ENCODE peak calls at places on chromosome 16, in nine cellular contexts. L is non-pigmented ciliary epithelial cell, H is NCI-H1092 treated with DMSO at 0.1 percent for 48 hours, E is GM23248, C is NCI-H2107, F is Panc1, X is AG10803, T is adipocyte, Y is lower leg skin. M is an unnamed sample.

GRCh38 chr16:64615647-64616280 is 506.1 kb downstream of the CDH11 start:
- DNase-seq in Y (no peak), L (no peak), T (peak), H (no peak), F (no peak), E (peak), C (no peak), X (peak), M (no peak)

GRCh38 chr16:14315683-14316320 is 244.7 kb downstream of the MRTFB start:
- DNase-seq in F (no peak), L (no peak), T (no peak), E (no peak), C (no peak), X (no peak), H (no peak), Y (no peak), M (no peak)

GRCh38 chr16:73483934-73484712 is 436.2 kb upstream of the ZFHX3 start:
- DNase-seq in T (no peak), E (peak), H (no peak), L (no peak), C (no peak), Y (no peak), F (no peak), X (no peak), M (no peak)

GRCh38 chr16:89322381-89323119 is 105.0 kb downstream of the ZNF778 start:
- DNase-seq in T (peak), C (peak), H (peak), X (peak), E (peak), L (no peak), F (no peak), Y (no peak), M (no peak)

GRCh38 chr16:56583351-56583910 is 5.9 kb upstream of the MT3 start:
- DNase-seq in C (no peak), T (no peak), H (no peak), X (no peak), F (no peak), Y (no peak), L (no peak), E (no peak), M (no peak)

GRCh38 chr16:2535644-2536021 is 2.2 kb upstream of the PDPK1 start:
- DNase-seq in X (peak), Y (peak), T (no peak), L (no peak), C (no peak), E (peak), F (no peak), H (no peak), M (no peak)

GRCh38 chr16:27759947-27760844 is 210.3 kb downstream of the KATNIP start:
- DNase-seq in F (no peak), E (no peak), T (no peak), L (no peak), H (no peak), Y (no peak), X (no peak), C (no peak), M (no peak)

GRCh38 chr16:71917900-71918299 is 22.6 kb downstream of the IST1 start:
- DNase-seq in Y (no peak), X (peak), F (no peak), L (no peak), C (no peak), T (peak), E (peak), H (no peak), M (no peak)

GRCh38 chr16:12203780-12204351 is 227.3 kb downstream of the SNX29 start:
- DNase-seq in H (no peak), X (no peak), C (no peak), Y (no peak), E (no peak), F (no peak), T (no peak), L (no peak), M (no peak)

GRCh38 chr16:31253642-31254045 is 6.1 kb upstream of the ITGAM start:
- DNase-seq in T (no peak), X (no peak), F (no peak), H (no peak), Y (peak), C (no peak), L (no peak), E (no peak), M (no peak)

GRCh38 chr16:77043076-77043475 is 147.9 kb upstream of the MON1B start:
- DNase-seq in F (peak), L (no peak), E (peak), C (peak), Y (no peak), T (peak), H (peak), X (peak), M (no peak)

GRCh38 chr16:77877712-77878111 is 89.3 kb downstream of the VAT1L start:
- DNase-seq in L (peak), Y (no peak), T (no peak), F (no peak), X (peak), H (no peak), C (no peak), E (peak), M (no peak)

GRCh38 chr16:86733526-86734254 is 155.3 kb downstream of the FOXL1 start:
- DNase-seq in Y (no peak), F (no peak), T (no peak), X (no peak), C (no peak), E (peak), H (no peak), L (no peak), M (no peak)

GRCh38 chr16:10957771-10958486 is 13.6 kb downstream of the CLEC16A start:
- DNase-seq in L (no peak), F (no peak), H (no peak), T (peak), Y (no peak), C (no peak), X (no peak), E (peak), M (no peak)

GRCh38 chr16:53541326-53541725 is 38.3 kb upstream of the AKTIP start:
- DNase-seq in X (peak), Y (no peak), T (peak), H (no peak), E (peak), F (no peak), C (no peak), L (peak), M (no peak)

GRCh38 chr16:10754941-10755340 is 11.3 kb downstream of the NUBP1 start:
- DNase-seq in Y (no peak), T (peak), H (no peak), E (peak), C (no peak), X (peak), F (no peak), L (peak), M (no peak)

GRCh38 chr16:10282367-10282766 is 100.1 kb upstream of the GRIN2A start:
- DNase-seq in H (no peak), E (no peak), T (no peak), X (no peak), F (no peak), Y (no peak), L (no peak), C (no peak), M (no peak)

GRCh38 chr16:87203060-87203656 is 114.0 kb downstream of the C16orf95 start:
- DNase-seq in X (peak), E (peak), T (peak), H (peak), C (peak), L (no peak), Y (no peak), F (peak), M (no peak)

GRCh38 chr16:15829460-15829859 is 27.4 kb downstream of the MYH11 start:
- DNase-seq in L (no peak), Y (peak), H (no peak), T (peak), X (peak), F (no peak), E (peak), C (no peak), M (peak)

GRCh38 chr16:69482410-69482951 is 58.1 kb downstream of the CYB5B start:
- DNase-seq in L (no peak), Y (peak), H (peak), E (peak), X (peak), C (peak), T (peak), F (no peak), M (no peak)

GRCh38 chr16:679808-680624 is at the start of gene STUB1:
- DNase-seq in C (peak), E (peak), L (peak), T (peak), X (peak), F (no peak), H (peak), Y (peak), M (peak)

GRCh38 chr16:84680843-84681629 is 18.8 kb upstream of the USP10 start:
- DNase-seq in E (no peak), H (no peak), F (no peak), C (no peak), T (no peak), L (no peak), X (no peak), Y (no peak), M (no peak)

GRCh38 chr16:60564588-60564987 is 1471.7 kb downstream of the CDH8 start:
- DNase-seq in C (no peak), E (no peak), X (no peak), H (no peak), Y (no peak), F (no peak), L (no peak), T (no peak), M (no peak)

GRCh38 chr16:89530401-89531381 is 22.5 kb downstream of the SPG7 start:
- DNase-seq in X (no peak), F (no peak), Y (no peak), L (no peak), T (no peak), H (no peak), E (no peak), C (no peak), M (no peak)

GRCh38 chr16:7369181-7369580 is 36.5 kb downstream of the RBFOX1 start:
- DNase-seq in T (no peak), L (no peak), X (no peak), C (no peak), F (no peak), E (no peak), Y (no peak), H (no peak), M (no peak)

GRCh38 chr16:6837722-6838121 is 494.9 kb upstream of the RBFOX1 start:
- DNase-seq in Y (no peak), T (no peak), E (no peak), H (no peak), L (no peak), F (no peak), X (no peak), C (no peak), M (no peak)

GRCh38 chr16:31467151-31467550 is 4.8 kb upstream of the TGFB1I1 start:
- DNase-seq in T (no peak), F (no peak), H (no peak), Y (no peak), C (no peak), L (no peak), X (peak), E (no peak), M (no peak)

GRCh38 chr16:82396509-82396908 is 226.5 kb upstream of the MPHOSPH6 start:
- DNase-seq in E (no peak), T (no peak), X (no peak), Y (no peak), L (no peak), H (no peak), C (no peak), F (no peak), M (no peak)

M was measured in esophagus muscularis mucosa.